ENCODE peak calls at places on chromosomes 1 and 21, in four cellular contexts. Q is K562, X is GM12878, U is HepG2. R is an unnamed sample.

GRCh38 chr1:41925712-41926111 is 7.0 kb upstream of the HIVEP3 start:
- DNase-seq in Q (no peak), X (no peak), U (no peak), R (no peak)

GRCh38 chr1:45059829-45060228 is 47.8 kb downstream of the UROD start:
- DNase-seq in Q (no peak), X (no peak), U (no peak), R (no peak)

GRCh38 chr1:150895618-150896017 is 8.7 kb downstream of the CTXND2 start:
- DNase-seq in Q (no peak), X (no peak), U (peak; percentile 13), R (no peak)

GRCh38 chr21:45021428-45022347 is 52.7 kb upstream of the ADARB1 start:
- DNase-seq in Q (no peak), X (no peak), U (peak; percentile 53), R (no peak)

GRCh38 chr1:234980657-234981396 is 147.8 kb downstream of the TOMM20 start:
- DNase-seq in Q (no peak), X (peak; percentile 85), U (peak; percentile 83), R (no peak)

GRCh38 chr1:61515096-61515495 is 209.8 kb downstream of the TM2D1 start:
- DNase-seq in Q (no peak), X (no peak), U (no peak), R (no peak)

GRCh38 chr1:89552481-89553194 is 28.0 kb downstream of the LRRC8B start:
- DNase-seq in Q (no peak), X (peak; percentile 36), U (no peak), R (no peak)

GRCh38 chr1:162530318-162530984 is 31.1 kb upstream of the UAP1 start:
- DNase-seq in Q (no peak), X (peak; percentile 46), U (no peak), R (peak; percentile 55)

GRCh38 chr1:231322880-231323530 is 14.6 kb downstream of the EXOC8 start:
- DNase-seq in Q (no peak), X (no peak), U (no peak), R (no peak)

GRCh38 chr1:159008744-159009188 is 941 bp upstream of the IFI16 start:
- DNase-seq in Q (no peak), X (peak; percentile 69), U (no peak), R (no peak)

GRCh38 chr1:247370786-247371732 is 39.4 kb upstream of the ZNF496 start:
- DNase-seq in Q (no peak), X (no peak), U (no peak), R (no peak)

GRCh38 chr1:93029317-93029716 is 49.8 kb upstream of the MTF2 start:
- DNase-seq in Q (no peak), X (peak; percentile 43), U (no peak), R (no peak)

GRCh38 chr21:33362044-33362555 is 37.3 kb downstream of the IFNAR1 start:
- DNase-seq in Q (no peak), X (no peak), U (no peak), R (peak; percentile 51)

GRCh38 chr21:41316641-41317392 is at the start of gene FAM3B:
- DNase-seq in Q (no peak), X (no peak), U (no peak), R (peak; percentile 80)

GRCh38 chr1:74426208-74426932 is 86.0 kb downstream of the LRRC53 start:
- DNase-seq in Q (no peak), X (no peak), U (no peak), R (no peak)

GRCh38 chr1:246947255-246947654 is 15.5 kb upstream of the AHCTF1 start:
- DNase-seq in Q (no peak), X (no peak), U (peak; percentile 92), R (no peak)

GRCh38 chr1:156241926-156242325 is at the start of gene BGLAP:
- DNase-seq in Q (no peak), X (no peak), U (no peak), R (no peak)

GRCh38 chr1:240031414-240031813 is 60.3 kb upstream of the FMN2 start:
- DNase-seq in Q (no peak), X (no peak), U (no peak), R (no peak)

GRCh38 chr21:25171438-25171837 is 435.8 kb downstream of the MRPL39 start:
- DNase-seq in Q (no peak), X (no peak), U (no peak), R (no peak)

GRCh38 chr21:45786660-45787059 is 143.1 kb downstream of the PCBP3 start:
- DNase-seq in Q (no peak), X (no peak), U (no peak), R (no peak)

GRCh38 chr1:66944330-66945274 is 19.8 kb downstream of the MIER1 start:
- DNase-seq in Q (no peak), X (no peak), U (peak; percentile 79), R (no peak)

GRCh38 chr1:31029031-31029430 is 36.5 kb downstream of the PUM1 start:
- DNase-seq in Q (no peak), X (no peak), U (no peak), R (no peak)
- TF ChIP-seq CREB1 in Q (no peak), X (no peak), U (no peak), R (no peak)

DNA sequence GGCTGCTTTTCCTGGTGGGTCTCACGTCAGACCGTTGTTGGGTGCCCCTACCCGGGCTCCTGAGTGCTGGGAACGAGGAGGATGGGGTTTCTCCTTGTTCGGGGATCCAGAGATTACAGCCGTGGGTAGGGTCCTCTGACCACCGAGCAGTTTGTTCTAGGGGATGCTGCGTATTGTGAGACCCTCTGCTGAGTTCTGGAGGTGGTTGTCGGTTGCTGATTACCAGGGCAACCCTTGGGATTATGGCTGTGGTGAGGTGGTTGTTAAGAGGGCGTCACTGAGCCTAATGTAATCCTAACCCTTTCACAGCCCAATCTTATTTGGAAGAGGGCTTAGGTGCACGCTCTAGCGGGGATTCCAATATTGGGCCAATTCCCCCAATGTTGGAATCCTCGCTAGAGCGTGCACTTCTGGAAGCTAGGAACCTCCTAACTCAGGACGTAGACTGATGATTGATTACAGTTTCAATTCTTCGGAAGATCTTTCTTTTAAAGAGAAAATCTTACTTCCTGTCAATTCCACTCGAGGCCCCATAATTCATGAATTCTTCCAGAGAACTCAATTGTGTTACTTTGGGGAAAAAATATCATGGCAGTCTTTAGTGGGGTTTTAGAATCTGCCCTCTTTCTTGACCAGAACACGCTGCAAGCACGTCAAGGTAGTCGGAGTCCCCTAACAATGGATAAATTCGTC is 483 bp downstream of the TCEANC2 start:
- DNase-seq in Q (no peak), X (no peak), U (no peak), R (no peak)
- TF ChIP-seq CREM in Q (no peak), X (peak; percentile 9), U (no peak), R (no peak)

GRCh38 chr1:203742446-203742845 is 22.5 kb upstream of the LAX1 start:
- DNase-seq in Q (no peak), X (no peak), U (no peak), R (no peak)
- TF ChIP-seq NR2C2 in Q (no peak), X (no peak), U (no peak), R (no peak)

GRCh38 chr1:10386761-10387482 is 11.9 kb upstream of the PGD start:
- DNase-seq in Q (no peak), X (no peak), U (no peak), R (no peak)

GRCh38 chr1:10389271-10389973 is 9.4 kb upstream of the PGD start:
- DNase-seq in Q (no peak), X (no peak), U (no peak), R (no peak)

GRCh38 chr1:10384219-10384618 is 14.6 kb upstream of the PGD start:
- DNase-seq in Q (no peak), X (no peak), U (no peak), R (no peak)

GRCh38 chr1:10388387-10388715 is 10.5 kb upstream of the PGD start:
- DNase-seq in Q (no peak), X (no peak), U (peak; percentile 79), R (no peak)

GRCh38 chr1:10387611-10388386 is 11.1 kb upstream of the PGD start:
- DNase-seq in Q (no peak), X (peak; percentile 4), U (no peak), R (no peak)
- TF ChIP-seq CREB1 in Q (no peak), X (no peak), U (no peak), R (no peak)

GRCh38 chr1:30675761-30676160 is 47.6 kb downstream of the MATN1 start:
- DNase-seq in Q (no peak), X (no peak), U (no peak), R (no peak)
- TF ChIP-seq CREM in Q (no peak), X (no peak), U (no peak), R (no peak)

DNA sequence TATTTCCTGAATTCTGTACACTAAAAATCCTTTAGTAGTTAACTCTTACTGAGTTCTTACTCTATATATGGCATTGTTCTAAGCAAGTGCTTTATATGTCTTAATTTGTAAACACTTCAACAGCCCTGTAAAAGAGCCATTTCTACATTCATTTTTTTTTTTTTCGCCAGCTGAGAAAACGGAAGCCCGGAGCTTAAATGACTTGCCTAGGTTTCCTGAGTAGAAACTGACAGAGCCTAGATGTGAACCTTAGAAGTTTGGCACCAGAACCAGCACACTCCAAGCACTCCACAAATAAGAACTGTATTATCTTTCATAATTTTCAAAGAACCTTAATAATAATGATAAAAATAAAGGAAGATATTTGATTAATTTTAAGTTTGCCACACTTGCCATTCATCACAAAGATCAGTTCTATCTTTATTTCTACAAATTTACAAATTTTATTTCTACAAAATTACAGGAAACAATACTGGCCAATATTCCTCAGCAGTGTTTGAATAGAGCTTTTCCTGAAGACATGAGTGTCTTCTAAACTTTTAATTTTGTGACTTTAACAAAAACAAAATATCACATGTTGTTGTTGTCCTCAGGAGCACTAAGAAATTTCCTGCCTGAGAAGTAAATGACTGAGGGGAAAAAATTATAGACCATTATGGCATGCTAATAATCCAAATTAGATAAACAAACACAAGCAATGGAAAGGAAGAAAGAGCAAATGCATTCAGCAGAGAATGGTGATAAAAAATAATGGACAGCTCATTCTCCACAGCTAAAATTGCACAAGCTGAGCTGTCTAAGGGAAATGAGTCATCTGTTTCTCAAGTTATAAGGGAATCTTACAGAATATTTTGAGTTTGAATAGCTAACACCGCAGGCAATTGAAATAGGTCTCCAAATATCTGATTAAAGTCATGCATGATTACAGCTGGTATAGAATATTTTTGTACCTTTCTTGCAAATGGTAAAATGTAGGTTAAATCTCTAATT is 71.2 kb downstream of the DPYD start:
- DNase-seq in Q (no peak), X (no peak), U (no peak), R (no peak)
- TF ChIP-seq NR2C2 in Q (no peak), X (no peak), U (no peak), R (no peak)

GRCh38 chr1:178055779-178056471 is 38.0 kb upstream of the RASAL2 start:
- DNase-seq in Q (no peak), X (peak; percentile 32), U (peak; percentile 81), R (no peak)

GRCh38 chr1:178057131-178057765 is 36.7 kb upstream of the RASAL2 start:
- DNase-seq in Q (no peak), X (no peak), U (no peak), R (no peak)

GRCh38 chr1:178060789-178061556 is 32.9 kb upstream of the RASAL2 start:
- DNase-seq in Q (no peak), X (no peak), U (peak; percentile 43), R (peak; percentile 25)

GRCh38 chr1:178055093-178055492 is 38.8 kb upstream of the RASAL2 start:
- DNase-seq in Q (no peak), X (no peak), U (peak; percentile 40), R (peak; percentile 59)

GRCh38 chr1:178057863-178058576 is 35.9 kb upstream of the RASAL2 start:
- DNase-seq in Q (no peak), X (no peak), U (no peak), R (no peak)
- TF ChIP-seq CREB1 in Q (no peak), X (no peak), U (no peak), R (no peak)

R was measured in WTC11.